ENCODE peak calls at places on chromosomes 4 and X, in four cellular contexts. H is GM12865; K is endothelial cell; Q is CD4-positive, alpha-beta T cell. C is an unnamed sample.

GRCh38 chr4:7058792-7059191 is 9.1 kb downstream of the GRPEL1 start:
- DNase-seq in Q (no peak), H (no peak), K (no peak), C (no peak)

GRCh38 chr4:138243369-138243768 is 1.2 kb upstream of the SLC7A11 start:
- DNase-seq in K (no peak), Q (no peak), H (no peak), C (no peak)

GRCh38 chr4:36285784-36286480 is 4.5 kb downstream of the DTHD1 start:
- DNase-seq in Q (peak), H (peak), K (no peak), C (peak)

GRCh38 chrX:43750248-43750676 is 94.2 kb downstream of the MAOA start:
- DNase-seq in Q (peak), K (peak), H (peak), C (peak)

GRCh38 chr4:80045831-80046230 is 27.2 kb downstream of the ANTXR2 start:
- DNase-seq in K (no peak), Q (no peak), H (no peak), C (no peak)

GRCh38 chr4:137545461-137545861 is 13.2 kb upstream of the PCDH18 start:
- DNase-seq in K (no peak), H (no peak), Q (no peak), C (no peak)

GRCh38 chr4:87037921-87038320 is 103.1 kb downstream of the AFF1 start:
- DNase-seq in K (no peak), Q (no peak), H (no peak), C (no peak)

GRCh38 chr4:24419147-24420034 is 165.0 kb downstream of the DHX15 start:
- DNase-seq in Q (peak), H (peak), K (peak), C (peak)

GRCh38 chrX:65706041-65706828 is 38.8 kb downstream of the MSN start:
- DNase-seq in Q (no peak), H (peak), K (no peak), C (no peak)

GRCh38 chr4:74390677-74391076 is 25.7 kb downstream of the EREG start:
- DNase-seq in Q (no peak), H (no peak), K (no peak), C (no peak)

DNA sequence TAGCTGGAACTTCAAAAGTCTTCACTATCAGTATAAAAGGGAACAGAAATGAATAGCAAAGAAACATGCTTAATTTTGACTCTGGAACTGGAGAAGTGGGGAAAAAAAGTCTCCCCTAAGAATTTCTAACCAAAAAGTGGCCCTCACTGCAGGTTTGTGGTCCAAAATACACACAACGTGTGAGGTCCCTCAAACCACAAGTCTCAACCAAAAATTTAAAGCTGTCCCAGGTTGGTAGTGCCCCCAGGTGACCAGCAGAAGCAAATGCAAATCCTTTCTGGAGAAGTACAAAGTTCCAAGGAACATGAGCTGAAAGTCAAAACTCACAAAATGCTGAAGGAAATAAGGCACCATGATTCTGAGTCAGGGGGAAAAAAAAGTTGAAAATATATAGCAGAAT is 23.6 kb upstream of the VAMP7 start:
- DNase-seq in K (no peak), Q (no peak), H (peak), C (no peak)
- TF ChIP-seq CTCF in K (no peak), Q (no peak), H (no peak), C (peak)

DNA sequence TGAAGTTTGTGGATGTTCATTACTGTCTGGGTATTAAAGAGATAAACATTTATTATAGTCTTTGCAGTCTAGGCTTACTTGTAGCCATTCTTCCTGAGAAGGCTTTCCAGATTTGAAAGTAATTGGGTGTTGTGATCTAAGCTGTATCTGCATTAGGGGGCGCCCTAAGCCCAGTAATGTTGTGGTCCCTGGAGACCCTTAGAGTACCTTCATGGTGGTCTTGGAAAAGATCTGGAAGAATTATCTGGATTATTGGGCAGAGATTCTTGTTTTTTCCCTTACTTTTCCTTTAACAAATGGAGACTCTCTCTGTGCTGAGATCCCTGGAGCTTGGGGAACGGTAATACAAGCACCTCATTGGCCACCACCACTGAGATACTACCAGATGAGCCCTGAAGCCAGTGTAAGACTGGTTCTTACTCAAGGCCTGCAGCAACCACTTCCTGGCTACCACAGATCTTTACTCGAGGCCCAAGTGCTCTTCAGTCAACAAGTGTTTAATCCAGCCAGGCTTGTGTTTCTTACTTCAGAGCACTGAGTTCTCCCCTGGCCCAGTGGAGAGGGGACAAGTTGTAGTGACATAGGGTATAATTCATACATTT is 63.1 kb downstream of the RTL3 start:
- DNase-seq in K (peak), H (peak), Q (no peak), C (no peak)
- TF ChIP-seq CTCF in K (no peak), H (peak), Q (no peak), C (peak)

GRCh38 chr4:4851081-4851480 is 8.4 kb upstream of the MSX1 start:
- DNase-seq in H (no peak), Q (no peak), K (no peak), C (no peak)

GRCh38 chr4:4853921-4854648 is 5.4 kb upstream of the MSX1 start:
- DNase-seq in H (no peak), K (no peak), Q (no peak), C (no peak)

GRCh38 chr4:4853371-4853823 is 6.1 kb upstream of the MSX1 start:
- DNase-seq in Q (no peak), K (no peak), H (peak), C (no peak)

GRCh38 chr4:4851906-4852305 is 7.6 kb upstream of the MSX1 start:
- DNase-seq in K (no peak), Q (no peak), H (no peak), C (no peak)

GRCh38 chr4:4852591-4853362 is 6.7 kb upstream of the MSX1 start:
- DNase-seq in K (peak), Q (no peak), H (peak), C (peak)
- TF ChIP-seq CTCF in K (peak), Q (no peak), H (peak), C (no peak)

GRCh38 chrX:40011483-40012038 is 86.2 kb downstream of the BCOR start:
- DNase-seq in Q (no peak), H (no peak), K (peak), C (peak)

GRCh38 chrX:40012039-40012799 is 85.5 kb downstream of the BCOR start:
- DNase-seq in K (peak), Q (no peak), H (no peak), C (peak)

GRCh38 chrX:40015693-40016092 is 82.1 kb downstream of the BCOR start:
- DNase-seq in H (no peak), K (no peak), Q (no peak), C (peak)

GRCh38 chrX:40010550-40011364 is 87.0 kb downstream of the BCOR start:
- DNase-seq in H (no peak), Q (no peak), K (peak), C (peak)

DNA sequence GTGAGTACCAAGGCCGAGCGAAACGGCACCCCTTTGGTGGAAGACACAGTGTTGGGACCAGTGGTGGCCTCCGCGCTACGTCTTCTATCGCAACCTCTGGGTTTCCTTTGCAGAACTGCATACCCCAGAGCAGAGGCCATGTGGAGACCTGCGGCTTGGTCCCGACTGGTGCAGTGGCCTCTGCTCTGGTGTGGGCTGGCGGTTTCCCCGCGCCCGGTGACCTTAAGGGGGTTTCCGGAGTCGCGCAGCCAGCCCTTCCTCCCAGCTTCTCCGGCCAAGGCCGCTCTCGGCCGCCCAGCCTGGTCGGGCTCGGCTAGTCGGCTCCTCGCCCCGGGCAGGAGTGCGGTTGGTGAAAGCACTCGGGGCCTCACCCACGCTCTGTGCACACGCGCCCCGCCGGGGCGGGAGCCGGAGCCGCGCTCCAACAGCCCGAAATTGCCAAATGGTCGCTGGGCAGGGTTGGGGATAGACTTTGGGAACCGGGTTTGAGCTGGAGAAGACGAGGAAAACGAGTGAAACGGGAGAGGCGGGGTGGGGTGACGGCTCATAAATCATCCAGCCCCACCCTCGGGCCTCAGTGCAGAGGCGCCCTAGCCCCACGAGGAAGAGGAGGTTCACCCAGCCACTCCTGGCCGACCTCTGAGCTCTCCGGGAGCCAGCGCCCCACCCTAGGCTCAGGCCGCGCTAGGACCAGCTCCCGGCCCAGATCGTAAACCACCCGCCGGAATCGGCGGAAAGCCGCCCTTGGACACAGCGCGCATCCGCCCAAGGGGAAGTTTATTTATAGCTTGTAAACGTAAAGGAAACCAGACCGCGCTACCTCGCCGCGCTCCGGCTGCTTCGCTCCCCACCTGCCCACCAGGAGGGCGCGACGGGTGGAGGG is 84.7 kb downstream of the BCOR start:
- DNase-seq in H (peak), Q (no peak), K (peak), C (peak)
- TF ChIP-seq CTCF in H (no peak), Q (no peak), K (no peak), C (no peak)

DNA sequence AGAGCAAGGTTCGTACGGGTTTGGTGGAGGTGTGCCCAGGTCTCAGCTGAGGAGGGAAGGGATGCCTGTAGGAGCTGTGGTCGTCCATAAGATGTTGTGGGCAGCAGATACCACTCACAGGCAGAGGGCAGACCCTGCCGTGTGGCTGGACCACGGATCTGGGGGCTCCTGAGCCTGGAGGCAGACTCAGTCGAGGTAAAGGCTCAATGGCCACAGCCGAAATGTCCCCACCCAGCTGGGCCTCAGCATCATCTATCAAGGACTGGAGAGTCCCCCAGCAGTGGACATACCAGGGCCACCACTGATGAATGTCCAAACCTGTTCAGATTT is 98.5 kb downstream of the DHRSX start:
- DNase-seq in K (no peak), H (no peak), Q (no peak), C (no peak)
- TF ChIP-seq CTCF in K (no peak), H (no peak), Q (no peak), C (no peak)

DNA sequence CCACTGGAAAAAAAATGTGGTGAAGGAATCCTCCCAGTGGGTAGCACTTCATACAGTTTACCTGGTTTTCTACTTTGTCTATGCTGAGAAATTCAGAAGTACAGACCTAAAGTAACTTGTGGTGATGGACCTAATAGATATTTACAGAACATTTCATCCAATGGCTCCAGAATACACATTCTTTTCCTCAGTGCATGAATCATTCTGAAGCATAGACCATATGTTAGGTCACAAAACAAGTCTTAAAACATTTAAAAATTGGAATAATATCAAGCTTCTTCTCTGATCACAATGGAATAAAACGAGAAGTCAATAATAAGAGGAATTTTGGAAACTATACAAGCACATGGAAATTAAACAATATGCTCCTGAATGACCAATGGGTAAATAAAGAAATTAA is 450.1 kb upstream of the INTU start:
- DNase-seq in H (no peak), Q (no peak), K (no peak), C (no peak)
- TF ChIP-seq CTCF in H (no peak), Q (no peak), K (no peak), C (no peak)

GRCh38 chr4:155400893-155401292 is 24.1 kb upstream of the MAP9 start:
- DNase-seq in Q (no peak), K (no peak), H (no peak), C (no peak)

GRCh38 chr4:155407480-155407879 is 30.7 kb upstream of the MAP9 start:
- DNase-seq in Q (no peak), K (no peak), H (no peak), C (no peak)

GRCh38 chr4:155402941-155403340 is 26.2 kb upstream of the MAP9 start:
- DNase-seq in H (no peak), K (no peak), Q (no peak), C (no peak)

GRCh38 chr4:155405059-155405458 is 28.3 kb upstream of the MAP9 start:
- DNase-seq in H (no peak), K (no peak), Q (no peak), C (no peak)

DNA sequence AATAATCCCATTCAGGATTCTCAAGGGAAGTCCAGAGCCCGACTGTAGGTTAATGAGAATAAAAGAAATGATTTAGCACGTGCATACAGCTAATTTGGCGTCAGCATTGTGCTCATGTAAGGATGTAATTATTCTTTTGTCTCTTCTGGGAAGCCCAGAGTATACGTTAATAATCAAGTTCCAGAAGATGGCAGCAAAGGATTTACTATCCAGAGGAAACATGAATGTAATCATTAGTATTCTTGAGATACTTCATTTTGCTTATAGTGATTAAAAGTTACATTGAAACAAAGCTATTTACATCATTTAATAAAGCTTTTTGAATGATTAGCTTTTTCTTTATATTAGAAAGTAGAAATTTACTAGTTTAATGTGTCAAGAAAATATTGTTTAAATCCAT is 27.1 kb upstream of the MAP9 start:
- DNase-seq in K (no peak), H (peak), Q (no peak), C (no peak)
- TF ChIP-seq CTCF in K (no peak), H (no peak), Q (no peak), C (no peak)

GRCh38 chr4:102420563-102421221 is 75.4 kb upstream of the SLC39A8 start:
- DNase-seq in K (no peak), H (no peak), Q (no peak), C (no peak)
- TF ChIP-seq CTCF in K (no peak), H (no peak), Q (no peak), C (no peak)

GRCh38 chrX:134144231-134144630 is 92.8 kb upstream of the CCDC160 start:
- DNase-seq in K (no peak), Q (no peak), H (peak), C (peak)
- TF ChIP-seq CTCF in K (peak), Q (peak), H (peak), C (peak)